ENCODE peak calls at places on chromosomes 7 and 10, in six cellular contexts. M, Z, Q, I, D and U are unnamed samples.

GRCh38 chr10:98170249-98171117 is 36.0 kb downstream of the R3HCC1L start:
- DNase-seq in M (peak), Z (peak), Q (peak), I (peak), D (peak), U (peak)

GRCh38 chr7:116736927-116737715 is 65.1 kb downstream of the MET start:
- DNase-seq in M (peak), Z (no peak), Q (no peak), I (no peak), D (no peak), U (peak)

GRCh38 chr10:15333909-15334649 is 37.0 kb downstream of the FAM171A1 start:
- DNase-seq in M (peak), Z (no peak), Q (no peak), I (no peak), D (no peak), U (peak)

GRCh38 chr7:47485640-47486435 is 96.1 kb downstream of the TNS3 start:
- DNase-seq in M (peak), Z (no peak), Q (no peak), I (no peak), D (no peak), U (no peak)

GRCh38 chr7:131109011-131109756 is 218.5 kb upstream of the MKLN1 start:
- DNase-seq in M (peak), Z (no peak), Q (no peak), I (no peak), D (peak), U (peak)

GRCh38 chr10:10315989-10316388 is 701.7 kb upstream of the CELF2 start:
- DNase-seq in M (no peak), Z (no peak), Q (no peak), I (no peak), D (no peak), U (no peak)

GRCh38 chr7:31022726-31023125 is 29.4 kb upstream of the ADCYAP1R1 start:
- DNase-seq in M (no peak), Z (no peak), Q (no peak), I (peak), D (no peak), U (no peak)

GRCh38 chr10:61839911-61840310 is 61.6 kb upstream of the ARID5B start:
- DNase-seq in M (no peak), Z (no peak), Q (no peak), I (no peak), D (no peak), U (no peak)

GRCh38 chr7:135905355-135905754 is 71.8 kb downstream of the MTPN start:
- DNase-seq in M (peak), Z (no peak), Q (no peak), I (no peak), D (no peak), U (no peak)

GRCh38 chr7:75531359-75531821 is 39.3 kb downstream of the SPDYE5 start:
- DNase-seq in M (peak), Z (no peak), Q (no peak), I (peak), D (no peak), U (peak)

GRCh38 chr10:125102821-125103220 is 57.5 kb downstream of the CTBP2 start:
- DNase-seq in M (no peak), Z (no peak), Q (no peak), I (no peak), D (no peak), U (no peak)

GRCh38 chr10:133528296-133528844 is 1.2 kb downstream of the CYP2E1 start:
- DNase-seq in M (no peak), Z (no peak), Q (no peak), I (no peak), D (peak), U (no peak)

GRCh38 chr7:30525409-30525808 is 20.8 kb upstream of the GGCT start:
- DNase-seq in M (no peak), Z (no peak), Q (no peak), I (no peak), D (no peak), U (no peak)

GRCh38 chr7:110650313-110650712 is 440.6 kb upstream of the LRRN3 start:
- DNase-seq in M (no peak), Z (no peak), Q (no peak), I (no peak), D (no peak), U (no peak)

GRCh38 chr10:44279376-44279775 is 105.5 kb downstream of the CXCL12 start:
- DNase-seq in M (no peak), Z (no peak), Q (no peak), I (no peak), D (no peak), U (no peak)

GRCh38 chr10:77007836-77008235 is 629.8 kb downstream of the KCNMA1 start:
- DNase-seq in M (no peak), Z (no peak), Q (no peak), I (no peak), D (no peak), U (no peak)

GRCh38 chr7:87810726-87811125 is 65.4 kb downstream of the SLC25A40 start:
- DNase-seq in M (no peak), Z (no peak), Q (no peak), I (no peak), D (no peak), U (no peak)

GRCh38 chr10:3186365-3186764 is 13.8 kb upstream of the PITRM1 start:
- DNase-seq in M (no peak), Z (no peak), Q (no peak), I (no peak), D (no peak), U (no peak)

GRCh38 chr10:125531470-125531869 is 151.5 kb downstream of the TEX36 start:
- DNase-seq in M (peak), Z (no peak), Q (no peak), I (no peak), D (no peak), U (no peak)

GRCh38 chr10:47026301-47027107 is 115.3 kb downstream of the PTPN20 start:
- DNase-seq in M (no peak), Z (no peak), Q (no peak), I (peak), D (no peak), U (no peak)